ENCODE peak calls at places on chromosomes 11 and 22, in six cellular contexts. J is heart right ventricle, O is astrocyte of the spinal cord, L is progenitor cell of endocrine pancreas, V is neural crest cell, H is brain microvascular endothelial cell. F is an unnamed sample.

GRCh38 chr22:17370036-17370765 is 941 bp downstream of the CECR2 start:
- DNase-seq in J (peak), O (no peak), L (peak), V (peak), H (no peak), F (peak)

GRCh38 chr11:116033931-116034553 is 529.8 kb upstream of the CADM1 start:
- DNase-seq in J (no peak), O (no peak), L (no peak), V (no peak), H (no peak), F (no peak)

GRCh38 chr11:17522655-17523054 is 21.6 kb downstream of the USH1C start:
- DNase-seq in J (no peak), O (no peak), L (no peak), V (no peak), H (no peak), F (no peak)

GRCh38 chr22:44348963-44349950 is 36.5 kb upstream of the SHISAL1 start:
- DNase-seq in J (no peak), O (no peak), L (no peak), V (no peak), H (peak), F (peak)

GRCh38 chr22:44532466-44533025 is 34.5 kb upstream of the RTL6 start:
- DNase-seq in J (no peak), O (no peak), L (no peak), V (no peak), H (no peak), F (no peak)

GRCh38 chr11:8383627-8384026 is 119.9 kb upstream of the LMO1 start:
- DNase-seq in J (no peak), O (no peak), L (no peak), V (no peak), H (no peak), F (no peak)

GRCh38 chr11:2780850-2781412 is 81.1 kb upstream of the KCNQ1OT1 start:
- DNase-seq in J (no peak), O (no peak), L (no peak), V (peak), H (no peak), F (no peak)

GRCh38 chr22:43747877-43748276 is 64.2 kb downstream of the EFCAB6 start:
- DNase-seq in J (no peak), O (no peak), L (no peak), V (no peak), H (no peak), F (no peak)

GRCh38 chr22:40642316-40642715 is 5.8 kb upstream of the MRTFA start:
- DNase-seq in J (no peak), O (no peak), L (no peak), V (no peak), H (no peak), F (no peak)

GRCh38 chr22:25370322-25370721 is 150.9 kb downstream of the CRYBB2 start:
- DNase-seq in J (no peak), O (no peak), L (no peak), V (no peak), H (no peak), F (no peak)

GRCh38 chr11:122157540-122158173 is 41.6 kb upstream of the BLID start:
- DNase-seq in J (no peak), O (no peak), L (no peak), V (no peak), H (no peak), F (no peak)

GRCh38 chr11:108203075-108203474 is 19.4 kb downstream of the NPAT start:
- DNase-seq in J (no peak), O (no peak), L (no peak), V (no peak), H (no peak), F (no peak)

GRCh38 chr22:48516571-48516970 is 1311.1 kb downstream of the BRD1 start:
- DNase-seq in J (no peak), O (no peak), L (no peak), V (no peak), H (no peak), F (no peak)

GRCh38 chr22:48520207-48520606 is 1307.5 kb downstream of the BRD1 start:
- DNase-seq in J (no peak), O (no peak), L (no peak), V (no peak), H (no peak), F (no peak)

GRCh38 chr22:48513929-48514328 is 1313.7 kb downstream of the BRD1 start:
- DNase-seq in J (no peak), O (no peak), L (no peak), V (no peak), H (no peak), F (no peak)

GRCh38 chr22:48515571-48516200 is 1312.0 kb downstream of the BRD1 start:
- DNase-seq in J (no peak), O (no peak), L (no peak), V (no peak), H (no peak), F (no peak)

DNA sequence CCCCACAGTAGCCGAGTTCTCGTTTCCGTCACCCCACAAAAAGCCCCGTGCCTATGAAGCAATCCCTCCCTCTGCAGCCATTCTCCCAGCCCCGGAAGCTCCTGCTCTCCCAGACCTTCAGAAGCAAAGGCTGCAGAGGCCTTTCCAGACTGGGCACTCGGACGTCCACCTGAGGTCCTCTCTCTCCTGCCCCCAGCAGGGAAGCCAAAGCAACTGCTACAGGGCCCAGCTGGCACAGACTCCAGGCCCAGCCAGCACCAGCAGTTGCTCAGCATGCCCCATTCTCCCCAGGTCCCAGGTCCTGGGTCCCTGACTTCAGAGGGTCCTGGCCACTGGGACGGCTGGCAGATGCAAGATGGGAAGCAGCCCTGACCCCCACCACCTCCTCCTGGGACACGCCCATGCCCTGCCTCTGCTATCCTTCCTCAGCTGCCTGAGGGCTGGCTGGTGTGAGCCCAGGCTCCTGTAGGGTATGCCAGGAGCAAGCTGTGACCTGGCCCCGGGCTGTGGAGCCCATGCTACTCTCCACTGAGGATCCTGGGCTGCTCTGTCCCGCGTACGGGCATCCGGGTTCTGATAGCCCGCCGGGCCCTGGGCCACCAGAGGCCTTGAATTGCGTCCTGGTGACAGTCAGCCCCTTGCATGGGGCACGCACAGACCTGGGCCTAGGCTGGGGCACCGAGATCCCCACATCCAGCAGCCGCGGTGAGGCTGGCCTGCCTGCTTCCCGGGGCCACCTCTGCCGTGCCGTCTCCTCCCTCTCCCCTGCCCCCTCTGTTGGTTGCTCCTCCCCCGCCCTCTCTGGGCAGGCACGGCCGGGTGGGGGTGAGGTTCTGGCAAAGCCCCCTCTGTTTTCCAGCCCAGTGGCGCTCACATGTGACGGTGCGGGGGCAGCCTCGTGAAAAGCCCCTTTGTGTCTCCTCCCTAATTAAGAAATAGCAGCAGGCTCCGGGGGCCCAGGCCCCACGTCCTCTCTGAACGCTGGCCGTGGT is 1310.3 kb downstream of the BRD1 start:
- DNase-seq in J (no peak), O (no peak), L (no peak), V (peak), H (no peak), F (no peak)
- TF ChIP-seq CTCF in J (no peak), O (no peak), L (peak), V (no peak), H (peak), F (no peak)

GRCh38 chr11:93740802-93741093 is 547 bp downstream of the TAF1D start:
- DNase-seq in J (peak), O (peak), L (no peak), V (peak), H (peak), F (peak)
- TF ChIP-seq CTCF in J (no peak), O (no peak), L (no peak), V (no peak), H (no peak), F (no peak)

GRCh38 chr11:123303924-123304323 is 108.9 kb upstream of the CLMP start:
- DNase-seq in J (no peak), O (no peak), L (no peak), V (no peak), H (no peak), F (no peak)
- TF ChIP-seq CTCF in J (no peak), O (no peak), L (no peak), V (no peak), H (no peak), F (no peak)

DNA sequence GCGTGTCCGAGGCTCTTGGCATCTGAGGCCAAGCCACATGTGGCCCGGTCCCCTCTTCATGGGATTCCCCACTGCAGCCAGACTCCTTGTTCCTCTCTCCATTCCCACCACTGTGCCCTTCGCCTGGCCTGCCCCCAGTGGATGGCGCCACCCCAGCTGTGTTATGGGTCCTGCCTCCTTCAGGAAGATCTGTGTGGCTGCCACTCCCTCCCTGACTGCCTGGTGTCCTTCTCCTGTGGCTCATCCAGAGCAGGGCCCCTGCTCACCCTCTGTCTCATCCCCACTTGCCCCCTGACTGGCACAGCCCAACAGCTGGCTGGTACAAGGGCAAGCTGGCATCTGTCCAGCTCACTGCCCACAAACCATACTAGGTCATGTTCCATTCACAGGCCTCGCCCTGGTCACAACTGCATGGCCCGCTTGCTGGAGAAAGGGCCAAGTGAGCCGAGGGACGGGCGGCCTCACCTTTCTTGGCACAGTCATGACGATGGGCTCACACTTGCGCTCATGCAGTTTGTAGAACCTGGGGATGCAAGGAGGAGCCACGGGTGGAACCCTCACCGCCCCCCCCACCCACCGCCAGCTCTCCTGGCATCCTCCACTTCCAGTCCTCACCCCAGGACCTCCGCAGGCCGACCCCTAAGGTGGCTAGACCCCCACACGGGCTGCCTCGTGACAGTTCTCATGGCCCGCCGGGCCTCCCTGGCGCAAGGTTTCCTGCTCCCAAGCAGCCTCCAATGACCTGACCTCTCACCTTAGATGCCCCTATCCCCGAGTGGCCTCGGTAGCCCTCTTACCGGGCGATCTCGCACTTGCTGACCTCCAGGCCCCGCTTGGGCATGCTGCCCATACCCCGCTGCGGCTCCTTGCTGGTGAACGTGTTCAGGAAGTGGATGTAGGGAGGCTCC is 2.1 kb upstream of the PTPRCAP start:
- DNase-seq in J (no peak), O (peak), L (no peak), V (no peak), H (no peak), F (no peak)
- TF ChIP-seq CTCF in J (peak), O (peak), L (no peak), V (no peak), H (peak), F (no peak)

DNA sequence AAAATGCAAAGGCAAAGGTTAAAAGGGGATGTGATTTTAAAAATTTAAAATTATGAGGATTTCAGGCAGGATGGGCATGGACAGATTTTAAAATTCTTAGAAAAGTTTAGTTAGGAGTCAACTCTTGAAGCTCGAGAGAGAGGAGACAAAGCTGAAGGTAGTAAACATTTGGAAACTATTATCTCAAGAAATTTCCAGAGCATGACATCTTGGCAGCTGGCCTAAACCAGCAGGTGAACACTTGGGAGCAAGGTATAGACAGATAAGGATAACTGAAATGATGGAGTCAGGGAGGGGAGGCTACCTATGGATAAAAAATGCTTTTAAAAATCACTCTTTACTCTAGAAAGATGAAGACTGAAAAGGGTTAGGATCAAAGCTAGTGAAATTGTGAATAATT is 13.7 kb downstream of the POU2AF3 start:
- DNase-seq in J (no peak), O (no peak), L (no peak), V (no peak), H (no peak), F (no peak)
- TF ChIP-seq CTCF in J (no peak), O (no peak), L (no peak), V (no peak), H (no peak), F (no peak)

GRCh38 chr22:30969532-30970355 is 679 bp downstream of the TUG1 start:
- DNase-seq in J (no peak), O (peak), L (no peak), V (no peak), H (peak), F (no peak)
- TF ChIP-seq CTCF in J (no peak), O (no peak), L (no peak), V (no peak), H (peak), F (no peak)

DNA sequence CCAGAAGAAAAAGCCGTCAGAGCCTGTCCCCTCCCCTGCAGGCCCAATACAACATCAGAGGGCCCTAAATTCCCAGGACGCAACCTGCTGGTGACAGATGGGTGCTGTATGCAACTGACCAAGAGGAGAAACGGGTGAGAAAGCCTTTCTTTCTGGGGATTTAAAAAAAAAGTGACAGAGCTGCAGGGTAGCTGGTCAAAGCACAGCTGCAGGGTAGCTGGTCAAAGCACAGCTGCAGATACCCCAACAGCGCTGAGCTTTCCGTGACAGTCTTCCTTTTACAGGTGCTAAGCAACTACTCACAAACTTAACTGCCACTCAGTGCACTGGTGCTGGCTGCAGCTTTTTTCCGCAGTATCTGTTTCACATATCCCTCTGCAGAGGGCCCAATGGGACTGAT is 17.8 kb downstream of the AP1B1 start:
- DNase-seq in J (no peak), O (no peak), L (peak), V (no peak), H (no peak), F (no peak)
- TF ChIP-seq CTCF in J (no peak), O (no peak), L (peak), V (peak), H (no peak), F (no peak)